ENCODE peak calls at places on chromosomes 6 and 20, in four cellular contexts. A, Z, B and G are unnamed samples.

GRCh38 chr6:132261354-132261753 is 139.9 kb downstream of the MOXD1 start:
- DNase-seq in A (no peak), Z (no peak), B (no peak), G (no peak)

GRCh38 chr6:27867051-27867940 is 44.9 kb downstream of the OR2B2 start:
- DNase-seq in A (no peak), Z (peak; percentile 58), B (peak; percentile 63), G (peak; percentile 82)

GRCh38 chr6:42017021-42017643 is 33.2 kb upstream of the TAF8 start:
- DNase-seq in A (no peak), Z (no peak), B (peak; percentile 59), G (peak; percentile 19)

GRCh38 chr6:21664263-21665081 is 70.9 kb downstream of the SOX4 start:
- DNase-seq in B (no peak), A (no peak), Z (no peak), G (peak; percentile 61)

GRCh38 chr20:50453533-50453932 is 56.6 kb upstream of the PTPN1 start:
- DNase-seq in A (no peak), B (no peak), Z (no peak), G (no peak)

GRCh38 chr6:45310118-45310788 is 17.9 kb upstream of the RUNX2 start:
- DNase-seq in Z (no peak), B (no peak), A (no peak), G (no peak)

GRCh38 chr6:37919417-37920157 is 100.1 kb downstream of the ZFAND3 start:
- DNase-seq in Z (no peak), A (no peak), B (no peak), G (no peak)

GRCh38 chr6:54191460-54191859 is 80.2 kb downstream of the MLIP start:
- DNase-seq in B (no peak), A (no peak), Z (no peak), G (peak; percentile 79)

GRCh38 chr20:3811421-3812258 is 8.7 kb upstream of the AP5S1 start:
- DNase-seq in A (no peak), B (no peak), Z (peak; percentile 90), G (peak; percentile 97)

GRCh38 chr6:127058027-127058426 is 60.4 kb upstream of the RSPO3 start:
- DNase-seq in B (no peak), Z (no peak), A (no peak), G (peak; percentile 17)

GRCh38 chr6:48744948-48745347 is 634.0 kb upstream of the PTCHD4 start:
- DNase-seq in A (no peak), Z (no peak), B (no peak), G (no peak)

GRCh38 chr20:24136659-24137246 is 148.2 kb upstream of the GGTLC1 start:
- DNase-seq in B (no peak), A (no peak), Z (no peak), G (no peak)

GRCh38 chr6:49676671-49677281 is 36.6 kb downstream of the CRISP2 start:
- DNase-seq in Z (no peak), B (no peak), A (no peak), G (peak; percentile 10)

GRCh38 chr6:128370072-128370471 is 150.3 kb downstream of the PTPRK start:
- DNase-seq in B (no peak), A (no peak), Z (peak; percentile 43), G (peak; percentile 71)

GRCh38 chr6:169958510-169958909 is 207.1 kb downstream of the ERMARD start:
- DNase-seq in Z (no peak), B (no peak), A (no peak), G (peak; percentile 6)

GRCh38 chr6:137724495-137725211 is 142.4 kb upstream of the TNFAIP3 start:
- DNase-seq in A (no peak), B (no peak), Z (no peak), G (no peak)

GRCh38 chr6:137723273-137724017 is 143.6 kb upstream of the TNFAIP3 start:
- DNase-seq in A (no peak), B (no peak), Z (peak; percentile 99), G (no peak)

GRCh38 chr6:137724018-137724403 is 143.0 kb upstream of the TNFAIP3 start:
- DNase-seq in Z (peak; percentile 87), A (no peak), B (no peak), G (no peak)

GRCh38 chr6:137727206-137727605 is 139.9 kb upstream of the TNFAIP3 start:
- DNase-seq in A (no peak), B (no peak), Z (no peak), G (no peak)

GRCh38 chr6:137725949-137726348 is 141.1 kb upstream of the TNFAIP3 start:
- DNase-seq in B (no peak), Z (no peak), A (no peak), G (no peak)
- TF ChIP-seq POLR2A in B (no peak), Z (no peak), A (no peak), G (no peak)

DNA sequence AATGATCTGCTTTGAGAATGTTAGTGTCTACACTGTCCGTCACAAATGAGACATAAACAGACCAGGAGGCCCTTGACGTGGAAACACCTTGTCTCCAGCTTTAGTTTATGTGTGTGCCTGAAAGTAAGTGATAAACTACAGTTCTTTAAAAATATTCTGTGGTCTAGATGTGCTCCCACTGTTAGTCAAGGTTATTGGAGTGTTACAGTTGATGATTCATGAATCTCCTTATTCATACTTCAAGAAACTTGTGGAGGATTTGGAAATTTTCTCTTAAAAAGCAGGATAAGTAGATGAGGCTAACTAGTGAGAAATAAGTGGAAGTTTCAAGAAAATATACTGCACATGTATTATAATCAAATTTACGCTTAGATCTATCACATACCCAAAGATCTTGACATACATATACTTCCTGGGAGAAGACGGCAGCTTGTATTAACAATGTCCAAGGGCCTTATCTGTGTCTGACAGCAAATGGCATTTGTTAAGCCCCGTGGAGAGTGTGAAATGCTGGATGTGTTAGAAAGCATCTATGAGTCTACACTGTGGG is 90.5 kb upstream of the MBOAT1 start:
- DNase-seq in A (no peak), Z (no peak), B (peak; percentile 59), G (no peak)
- H3K27me3 ChIP-seq in A (no peaks in the 10 kb centered on the region), Z (no peaks in the 10 kb centered on the region), B (no peaks in the 10 kb centered on the region), G (no peaks in the 10 kb centered on the region)

DNA sequence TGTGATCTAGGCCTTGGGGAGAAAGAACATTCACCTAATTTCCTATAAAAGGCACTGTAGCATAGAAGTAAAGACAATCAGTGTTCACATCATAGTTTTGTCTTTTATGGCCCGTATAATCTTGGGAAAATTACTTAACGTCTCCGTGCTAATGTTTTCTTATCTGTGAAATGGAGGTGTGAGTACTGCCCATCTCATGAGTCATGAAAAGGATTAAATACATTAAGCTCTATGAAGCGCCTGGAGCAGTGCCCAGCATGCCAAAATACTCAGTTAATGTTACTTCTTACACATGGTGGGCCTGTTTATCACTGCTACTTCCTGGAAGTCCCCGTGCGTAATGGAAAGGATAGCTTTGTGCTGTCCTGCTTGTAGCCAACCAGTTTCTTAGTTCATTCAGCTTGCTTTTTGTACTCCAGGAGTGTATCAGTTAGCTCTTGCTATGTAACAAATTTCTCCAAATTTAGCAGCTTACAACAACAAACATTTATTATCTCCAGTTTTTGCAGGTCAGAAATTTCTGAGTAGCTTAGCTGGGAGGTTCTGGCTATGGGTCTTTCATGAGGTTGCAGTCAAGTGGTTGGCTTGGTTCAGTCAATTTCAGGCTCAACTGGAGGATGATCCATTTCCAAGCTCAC is 103.6 kb upstream of the BMP2 start:
- DNase-seq in B (no peak), A (no peak), Z (no peak), G (peak; percentile 66)
- TF ChIP-seq JUN in B (no peak), A (no peak), Z (no peak), G (peak; percentile 20)

GRCh38 chr20:34527016-34527415 is 10.8 kb downstream of the DYNLRB1 start:
- DNase-seq in A (no peak), Z (no peak), B (no peak), G (no peak)

GRCh38 chr20:34524426-34524825 is 8.2 kb downstream of the DYNLRB1 start:
- DNase-seq in A (no peak), B (no peak), Z (no peak), G (no peak)

GRCh38 chr20:34525342-34525708 is 9.1 kb downstream of the DYNLRB1 start:
- DNase-seq in Z (no peak), B (no peak), A (no peak), G (no peak)

GRCh38 chr20:34526466-34526865 is 10.2 kb downstream of the DYNLRB1 start:
- DNase-seq in A (no peak), B (no peak), Z (no peak), G (no peak)

GRCh38 chr20:34525709-34526416 is 9.6 kb downstream of the DYNLRB1 start:
- DNase-seq in A (no peak), Z (peak; percentile 98), B (no peak), G (peak; percentile 99)
- TF ChIP-seq POLR2A in A (no peak), Z (no peak), B (no peak), G (no peak)

GRCh38 chr6:40881501-40881900 is 157.5 kb downstream of the UNC5CL start:
- DNase-seq in A (no peak), B (no peak), Z (no peak), G (no peak)

GRCh38 chr6:40876336-40876735 is 162.7 kb downstream of the UNC5CL start:
- DNase-seq in Z (no peak), B (no peak), A (no peak), G (no peak)

GRCh38 chr6:40879169-40879568 is 159.9 kb downstream of the UNC5CL start:
- DNase-seq in B (no peak), A (no peak), Z (no peak), G (no peak)

GRCh38 chr6:40874495-40874894 is 164.5 kb downstream of the UNC5CL start:
- DNase-seq in Z (no peak), A (no peak), B (no peak), G (no peak)

GRCh38 chr6:40877362-40877761 is 161.7 kb downstream of the UNC5CL start:
- DNase-seq in A (no peak), Z (no peak), B (no peak), G (no peak)
- H3K27me3 ChIP-seq in A (no peaks in the 10 kb centered on the region), Z (no peaks in the 10 kb centered on the region), B (peaks cover 3% of the 10 kb centered on the region), G (no peaks in the 10 kb centered on the region)

DNA sequence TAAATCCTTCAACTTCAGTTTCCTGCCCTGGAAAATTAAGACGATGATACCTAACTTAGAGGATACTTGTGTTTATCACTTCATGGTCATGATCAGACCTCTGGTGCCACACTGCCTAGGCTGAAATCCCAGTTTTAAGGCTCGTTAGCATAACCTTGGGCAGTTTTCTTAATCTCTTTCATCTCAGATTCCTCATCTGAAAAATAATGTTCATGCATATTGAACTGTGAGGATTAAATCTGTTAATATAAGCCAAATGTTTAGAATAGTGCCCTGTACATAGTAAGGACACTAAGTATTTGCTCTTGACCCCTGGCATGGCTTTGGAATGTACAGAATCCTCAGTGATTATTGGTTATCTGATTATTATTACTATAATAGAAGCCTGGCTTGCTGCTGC is 79.7 kb downstream of the OGFRL1 start:
- DNase-seq in Z (no peak), A (no peak), B (no peak), G (no peak)
- TF ChIP-seq JUN in Z (no peak), A (no peak), B (no peak), G (no peak)

GRCh38 chr6:32952817-32953739 is at the start of gene HLA-DMA:
- DNase-seq in B (peak; percentile 67), Z (peak; percentile 85), A (peak; percentile 88), G (peak; percentile 96)
- TF ChIP-seq POLR2A in B (no peak), Z (no peak), A (no peak), G (no peak)